ENCODE peak calls at places on chromosomes 5 and 9, in eight cellular contexts. Z is uterus; B is left lung; E is mammary epithelial cell; H is psoas muscle; S is H9; O is effector memory CD4-positive, alpha-beta T cell; V is small intestine. G is an unnamed sample.

GRCh38 chr5:126098330-126099017 is 324.7 kb upstream of the GRAMD2B start:
- DNase-seq in O (no peak), H (no peak), B (no peak), S (no peak), E (no peak), Z (no peak), V (no peak), G (no peak)

GRCh38 chr9:15206949-15207696 is 99.9 kb downstream of the TTC39B start:
- DNase-seq in Z (no peak), B (no peak), S (no peak), E (peak; percentile 9), H (no peak), O (no peak), V (no peak), G (no peak)

GRCh38 chr5:174737335-174737734 is 13.0 kb downstream of the MSX2 start:
- DNase-seq in S (no peak), B (no peak), Z (no peak), H (no peak), V (no peak), E (no peak), O (no peak), G (no peak)

GRCh38 chr5:174086751-174087150 is 41.2 kb downstream of the NSG2 start:
- DNase-seq in H (no peak), Z (no peak), B (no peak), O (no peak), V (no peak), E (no peak), S (no peak), G (no peak)

GRCh38 chr5:54547711-54548250 is 30.2 kb downstream of the SNX18 start:
- DNase-seq in E (peak; percentile 70), S (no peak), H (peak; percentile 60), V (peak; percentile 62), Z (peak; percentile 80), O (no peak), B (no peak), G (peak; percentile 53)

GRCh38 chr5:14218480-14218879 is 75.3 kb downstream of the TRIO start:
- DNase-seq in S (no peak), B (no peak), E (no peak), O (no peak), Z (no peak), V (no peak), H (no peak), G (no peak)

GRCh38 chr9:15722888-15723287 is 170.0 kb downstream of the CCDC171 start:
- DNase-seq in O (no peak), Z (no peak), S (peak; percentile 29), V (no peak), H (no peak), E (no peak), B (no peak), G (no peak)

GRCh38 chr5:171635028-171635427 is 150.6 kb upstream of the SMIM23 start:
- DNase-seq in B (no peak), Z (no peak), S (no peak), V (no peak), E (no peak), O (no peak), H (no peak), G (no peak)

GRCh38 chr9:74041588-74041987 is 455.5 kb upstream of the RORB start:
- DNase-seq in E (no peak), V (no peak), O (no peak), H (no peak), Z (no peak), S (no peak), B (no peak), G (no peak)

GRCh38 chr5:6373081-6373846 is 5.1 kb downstream of the MED10 start:
- DNase-seq in H (no peak), S (peak; percentile 20), B (no peak), Z (no peak), E (no peak), O (no peak), V (no peak), G (no peak)

GRCh38 chr5:152412129-152412528 is 7.0 kb upstream of the NMUR2 start:
- DNase-seq in B (no peak), V (no peak), O (no peak), S (no peak), E (no peak), H (no peak), Z (no peak), G (no peak)

GRCh38 chr9:23672121-23672520 is 153.9 kb downstream of the ELAVL2 start:
- DNase-seq in S (no peak), Z (no peak), O (no peak), H (no peak), E (no peak), V (no peak), B (no peak), G (no peak)

GRCh38 chr5:74594172-74595040 is 46.1 kb downstream of the ENC1 start:
- DNase-seq in S (no peak), Z (no peak), B (no peak), H (no peak), O (no peak), V (no peak), E (no peak), G (no peak)

GRCh38 chr5:52725065-52725746 is 62.5 kb upstream of the ITGA1 start:
- DNase-seq in Z (no peak), S (no peak), O (peak; percentile 54), B (no peak), E (peak; percentile 95), H (no peak), V (peak; percentile 87), G (peak; percentile 15)

GRCh38 chr5:163104496-163104895 is 332.9 kb upstream of the CCNG1 start:
- DNase-seq in E (no peak), O (no peak), H (no peak), V (no peak), Z (no peak), S (peak; percentile 57), B (no peak), G (peak; percentile 35)

GRCh38 chr5:136036991-136037705 is 8.4 kb downstream of the TGFBI start:
- DNase-seq in B (no peak), Z (no peak), V (peak; percentile 45), E (peak; percentile 91), S (no peak), H (no peak), O (peak; percentile 12), G (peak; percentile 18)

GRCh38 chr9:137273616-137274320 is 3.8 kb upstream of the TOR4A start:
- DNase-seq in O (no peak), B (peak; percentile 61), E (peak; percentile 61), Z (no peak), V (no peak), S (peak; percentile 28), H (peak; percentile 11), G (no peak)

GRCh38 chr9:38038307-38039089 is 30.5 kb downstream of the SHB start:
- DNase-seq in O (no peak), B (no peak), Z (no peak), V (no peak), E (no peak), H (no peak), S (no peak), G (no peak)
- H3K27ac ChIP-seq in O (no peak overlapping the region), B (peak overlapping the region; percentile 50), Z (peak overlapping the region; percentile 15), V (no peak overlapping the region), E (no peak overlapping the region), H (no peak overlapping the region), S (no peak overlapping the region), G (peak overlapping the region; percentile 19)

GRCh38 chr9:128276574-128277270 is 646 bp downstream of the SWI5 start:
- DNase-seq in B (no peak), Z (peak; percentile 55), V (peak; percentile 24), E (peak; percentile 24), O (no peak), H (peak; percentile 35), S (peak; percentile 63), G (peak; percentile 18)
- H3K27ac ChIP-seq in B (peak overlapping the region; percentile 81), Z (peak overlapping the region; percentile 88), V (peak overlapping the region; percentile 66), E (peak overlapping the region; percentile 57), O (peak overlapping the region; percentile 80), H (peak overlapping the region; percentile 84), S (no peak overlapping the region), G (peak overlapping the region; percentile 76)

GRCh38 chr5:178364326-178364675 is 131.7 kb upstream of the PHYKPL start:
- DNase-seq in B (no peak), S (no peak), V (no peak), H (no peak), O (no peak), E (no peak), Z (no peak), G (no peak)

GRCh38 chr5:178368278-178368677 is 135.7 kb upstream of the PHYKPL start:
- DNase-seq in V (no peak), Z (no peak), S (no peak), O (no peak), E (no peak), B (no peak), H (no peak), G (no peak)

GRCh38 chr5:178363501-178364325 is 131.1 kb upstream of the PHYKPL start:
- DNase-seq in E (no peak), Z (peak; percentile 32), B (no peak), H (no peak), S (no peak), O (no peak), V (no peak), G (no peak)

GRCh38 chr5:178367351-178368120 is 134.9 kb upstream of the PHYKPL start:
- DNase-seq in H (no peak), S (no peak), Z (no peak), E (no peak), B (no peak), V (no peak), O (no peak), G (no peak)

GRCh38 chr5:178365501-178366440 is 133.2 kb upstream of the PHYKPL start:
- DNase-seq in S (no peak), E (no peak), V (no peak), B (no peak), Z (no peak), O (no peak), H (no peak), G (no peak)
- H3K27ac ChIP-seq in S (no peak overlapping the region), E (no peak overlapping the region), V (no peak overlapping the region), B (no peak overlapping the region), Z (no peak overlapping the region), O (no peak overlapping the region), H (no peak overlapping the region), G (no peak overlapping the region)

GRCh38 chr5:96294887-96295209 is 138.2 kb downstream of the PCSK1 start:
- DNase-seq in S (no peak), H (no peak), E (no peak), V (no peak), Z (no peak), O (no peak), B (no peak), G (no peak)
- H3K27ac ChIP-seq in S (no peak overlapping the region), H (peak overlapping the region; percentile 39), E (no peak overlapping the region), V (no peak overlapping the region), Z (no peak overlapping the region), O (no peak overlapping the region), B (no peak overlapping the region), G (peak overlapping the region; percentile 66)

GRCh38 chr5:150505041-150505511 is 2.9 kb upstream of the NDST1 start:
- DNase-seq in O (no peak), H (peak; percentile 45), Z (no peak), S (no peak), B (no peak), E (peak; percentile 64), V (no peak), G (no peak)

GRCh38 chr5:150502847-150503246 is 5.1 kb upstream of the NDST1 start:
- DNase-seq in O (no peak), S (no peak), E (no peak), Z (no peak), H (no peak), V (no peak), B (no peak), G (no peak)

GRCh38 chr5:150505816-150506215 is 2.1 kb upstream of the NDST1 start:
- DNase-seq in Z (no peak), O (no peak), H (no peak), S (no peak), V (no peak), B (no peak), E (no peak), G (no peak)

GRCh38 chr5:150503386-150503785 is 4.5 kb upstream of the NDST1 start:
- DNase-seq in H (no peak), E (no peak), Z (no peak), V (no peak), O (no peak), S (no peak), B (no peak), G (peak; percentile 58)

GRCh38 chr5:150503977-150504620 is 3.8 kb upstream of the NDST1 start:
- DNase-seq in H (peak; percentile 60), B (no peak), E (no peak), Z (no peak), O (no peak), S (no peak), V (peak; percentile 79), G (peak; percentile 94)
- H3K27ac ChIP-seq in H (peak overlapping the region; percentile 86), B (peak overlapping the region; percentile 31), E (no peak overlapping the region), Z (no peak overlapping the region), O (no peak overlapping the region), S (no peak overlapping the region), V (peak overlapping the region; percentile 45), G (peak overlapping the region; percentile 78)